ENCODE peak calls at places on chromosomes 2 and 18, in eight cellular contexts. Q is stimulated activated CD4-positive, alpha-beta T cell treated with anti-CD3 and anti-CD28 coated beads, Interleukin-2, amount 100 ng/mL, for 48 hours; X is activated naive CD8-positive, alpha-beta T cell treated with anti-CD3 and anti-CD28 coated beads, Interleukin-2, amount 50 U/mL, for 24 hours; H is amniotic epithelial cell; M is A549; Z is brain microvascular endothelial cell; O is AG09309; S is psoas muscle. I is an unnamed sample.

GRCh38 chr2:173077506-173078177 is 2.0 kb downstream of the MAP3K20 start:
- DNase-seq in Z (no peak), X (no peak), H (no peak), O (no peak), Q (no peak), M (no peak), S (no peak), I (no peak)

GRCh38 chr2:128354731-128355470 is 36.2 kb upstream of the HS6ST1 start:
- DNase-seq in X (no peak), S (no peak), O (peak; percentile 60), M (no peak), Z (peak; percentile 39), H (peak; percentile 70), Q (no peak), I (no peak)

GRCh38 chr2:106956416-106956815 is 70.4 kb upstream of the ST6GAL2 start:
- DNase-seq in Z (peak; percentile 80), M (no peak), O (no peak), X (no peak), Q (no peak), H (peak; percentile 33), S (no peak), I (no peak)

GRCh38 chr2:143705108-143705686 is 576.0 kb downstream of the ARHGAP15 start:
- DNase-seq in H (peak; percentile 96), M (no peak), Q (no peak), O (peak; percentile 79), S (no peak), Z (no peak), X (no peak), I (no peak)

GRCh38 chr2:166516712-166517303 is 22.8 kb upstream of the SCN7A start:
- DNase-seq in H (peak; percentile 11), S (no peak), X (no peak), M (no peak), O (no peak), Z (peak; percentile 40), Q (no peak), I (no peak)

GRCh38 chr18:6776193-6776592 is 46.7 kb downstream of the ARHGAP28 start:
- DNase-seq in M (no peak), H (peak; percentile 80), O (peak; percentile 59), S (no peak), Q (no peak), Z (peak; percentile 60), X (no peak), I (no peak)

GRCh38 chr2:60679059-60679780 is 76.8 kb upstream of the PAPOLG start:
- DNase-seq in H (no peak), M (no peak), Q (no peak), S (no peak), O (no peak), Z (no peak), X (no peak), I (no peak)

GRCh38 chr2:46041434-46041833 is 255.8 kb upstream of the EPAS1 start:
- DNase-seq in S (no peak), X (no peak), M (no peak), Q (no peak), H (no peak), O (no peak), Z (no peak), I (no peak)

GRCh38 chr2:70982971-70983370 is 4.5 kb downstream of the ANKRD53 start:
- DNase-seq in M (no peak), O (no peak), S (no peak), Z (no peak), X (no peak), Q (no peak), H (no peak), I (no peak)

GRCh38 chr2:220504890-220505564 is 877.6 kb downstream of the SLC4A3 start:
- DNase-seq in Z (peak; percentile 64), S (no peak), X (no peak), Q (no peak), H (peak; percentile 78), M (peak; percentile 5), O (no peak), I (no peak)

GRCh38 chr18:75161629-75162028 is 47.3 kb downstream of the PTGR3 start:
- DNase-seq in X (peak; percentile 10), S (peak; percentile 35), Q (no peak), O (no peak), M (peak; percentile 50), H (peak; percentile 12), Z (no peak), I (peak; percentile 28)

I was measured in stimulated activated naive CD8-positive, alpha-beta T cell treated with anti-CD3 and anti-CD28 coated beads, Interleukin-15, Interleukin-2, amounts not matched to agents 100 U/mL and 50 U/mL, for 24 hours.